ENCODE peak calls at places on chromosome 20, in eight cellular contexts. One of them, this sample, is unnamed.

GRCh38 chr20:20277772-20278382 is 90.0 kb upstream of the INSM1 start:
- DNase-seq in caudate nucleus: no peak
- DNase-seq in fibroblast of the conjunctiva: no peak
- DNase-seq in activated T-cell treated with anti-CD3 and anti-CD28 coated beads, Interleukin-2, amount 50 U/mL, for 72 hours: no peak
- DNase-seq in stimulated activated CD4-positive, alpha-beta T cell treated with anti-CD3 and anti-CD28 coated beads, TNF-alpha, amount 100 ng/mL, for 4 hours: no peak
- DNase-seq in stimulated activated CD8-positive, alpha-beta memory T cell treated with anti-CD3 and anti-CD28 coated beads, Interleukin-15, amount 100 ng/mL, for 1 hour: no peak
- DNase-seq in fibroblast of the aortic adventitia: no peak
- DNase-seq in T-helper 17 cell: no peak
- DNase-seq in this sample: no peak

GRCh38 chr20:60095456-60095855 is 137.2 kb downstream of the CDH26 start:
- DNase-seq in caudate nucleus: no peak
- DNase-seq in fibroblast of the conjunctiva: peak
- DNase-seq in activated T-cell treated with anti-CD3 and anti-CD28 coated beads, Interleukin-2, amount 50 U/mL, for 72 hours: no peak
- DNase-seq in stimulated activated CD4-positive, alpha-beta T cell treated with anti-CD3 and anti-CD28 coated beads, TNF-alpha, amount 100 ng/mL, for 4 hours: no peak
- DNase-seq in stimulated activated CD8-positive, alpha-beta memory T cell treated with anti-CD3 and anti-CD28 coated beads, Interleukin-15, amount 100 ng/mL, for 1 hour: no peak
- DNase-seq in fibroblast of the aortic adventitia: peak
- DNase-seq in T-helper 17 cell: no peak
- DNase-seq in this sample: peak

GRCh38 chr20:47860049-47860830 is 75.0 kb upstream of the SULF2 start:
- DNase-seq in caudate nucleus: no peak
- DNase-seq in fibroblast of the conjunctiva: no peak
- DNase-seq in activated T-cell treated with anti-CD3 and anti-CD28 coated beads, Interleukin-2, amount 50 U/mL, for 72 hours: no peak
- DNase-seq in stimulated activated CD4-positive, alpha-beta T cell treated with anti-CD3 and anti-CD28 coated beads, TNF-alpha, amount 100 ng/mL, for 4 hours: no peak
- DNase-seq in stimulated activated CD8-positive, alpha-beta memory T cell treated with anti-CD3 and anti-CD28 coated beads, Interleukin-15, amount 100 ng/mL, for 1 hour: no peak
- DNase-seq in fibroblast of the aortic adventitia: no peak
- DNase-seq in T-helper 17 cell: no peak
- DNase-seq in this sample: no peak

GRCh38 chr20:35345189-35345588 is 53.0 kb upstream of the FAM83C start:
- DNase-seq in caudate nucleus: no peak
- DNase-seq in fibroblast of the conjunctiva: no peak
- DNase-seq in activated T-cell treated with anti-CD3 and anti-CD28 coated beads, Interleukin-2, amount 50 U/mL, for 72 hours: no peak
- DNase-seq in stimulated activated CD4-positive, alpha-beta T cell treated with anti-CD3 and anti-CD28 coated beads, TNF-alpha, amount 100 ng/mL, for 4 hours: no peak
- DNase-seq in stimulated activated CD8-positive, alpha-beta memory T cell treated with anti-CD3 and anti-CD28 coated beads, Interleukin-15, amount 100 ng/mL, for 1 hour: no peak
- DNase-seq in fibroblast of the aortic adventitia: no peak
- DNase-seq in T-helper 17 cell: no peak
- DNase-seq in this sample: no peak

GRCh38 chr20:38278763-38279162 is 18.2 kb upstream of the KIAA1755 start:
- DNase-seq in caudate nucleus: no peak
- DNase-seq in fibroblast of the conjunctiva: no peak
- DNase-seq in activated T-cell treated with anti-CD3 and anti-CD28 coated beads, Interleukin-2, amount 50 U/mL, for 72 hours: no peak
- DNase-seq in stimulated activated CD4-positive, alpha-beta T cell treated with anti-CD3 and anti-CD28 coated beads, TNF-alpha, amount 100 ng/mL, for 4 hours: no peak
- DNase-seq in stimulated activated CD8-positive, alpha-beta memory T cell treated with anti-CD3 and anti-CD28 coated beads, Interleukin-15, amount 100 ng/mL, for 1 hour: no peak
- DNase-seq in fibroblast of the aortic adventitia: no peak
- DNase-seq in T-helper 17 cell: no peak
- DNase-seq in this sample: no peak

GRCh38 chr20:58822748-58823730 is 27.7 kb downstream of the GNAS-AS1 start:
- DNase-seq in caudate nucleus: no peak
- DNase-seq in fibroblast of the conjunctiva: no peak
- DNase-seq in activated T-cell treated with anti-CD3 and anti-CD28 coated beads, Interleukin-2, amount 50 U/mL, for 72 hours: no peak
- DNase-seq in stimulated activated CD4-positive, alpha-beta T cell treated with anti-CD3 and anti-CD28 coated beads, TNF-alpha, amount 100 ng/mL, for 4 hours: no peak
- DNase-seq in stimulated activated CD8-positive, alpha-beta memory T cell treated with anti-CD3 and anti-CD28 coated beads, Interleukin-15, amount 100 ng/mL, for 1 hour: no peak
- DNase-seq in fibroblast of the aortic adventitia: no peak
- DNase-seq in T-helper 17 cell: no peak
- DNase-seq in this sample: no peak

GRCh38 chr20:13857304-13857703 is 72.5 kb downstream of the NDUFAF5 start:
- DNase-seq in caudate nucleus: no peak
- DNase-seq in fibroblast of the conjunctiva: no peak
- DNase-seq in activated T-cell treated with anti-CD3 and anti-CD28 coated beads, Interleukin-2, amount 50 U/mL, for 72 hours: no peak
- DNase-seq in stimulated activated CD4-positive, alpha-beta T cell treated with anti-CD3 and anti-CD28 coated beads, TNF-alpha, amount 100 ng/mL, for 4 hours: no peak
- DNase-seq in stimulated activated CD8-positive, alpha-beta memory T cell treated with anti-CD3 and anti-CD28 coated beads, Interleukin-15, amount 100 ng/mL, for 1 hour: no peak
- DNase-seq in fibroblast of the aortic adventitia: no peak
- DNase-seq in T-helper 17 cell: no peak
- DNase-seq in this sample: no peak

GRCh38 chr20:60986757-60987156 is 265.3 kb upstream of the CDH4 start:
- DNase-seq in caudate nucleus: no peak
- DNase-seq in fibroblast of the conjunctiva: no peak
- DNase-seq in activated T-cell treated with anti-CD3 and anti-CD28 coated beads, Interleukin-2, amount 50 U/mL, for 72 hours: no peak
- DNase-seq in stimulated activated CD4-positive, alpha-beta T cell treated with anti-CD3 and anti-CD28 coated beads, TNF-alpha, amount 100 ng/mL, for 4 hours: no peak
- DNase-seq in stimulated activated CD8-positive, alpha-beta memory T cell treated with anti-CD3 and anti-CD28 coated beads, Interleukin-15, amount 100 ng/mL, for 1 hour: no peak
- DNase-seq in fibroblast of the aortic adventitia: no peak
- DNase-seq in T-helper 17 cell: no peak
- DNase-seq in this sample: no peak

GRCh38 chr20:1467355-1468116 is 887 bp upstream of the NSFL1C start:
- DNase-seq in caudate nucleus: no peak
- DNase-seq in fibroblast of the conjunctiva: no peak
- DNase-seq in activated T-cell treated with anti-CD3 and anti-CD28 coated beads, Interleukin-2, amount 50 U/mL, for 72 hours: no peak
- DNase-seq in stimulated activated CD4-positive, alpha-beta T cell treated with anti-CD3 and anti-CD28 coated beads, TNF-alpha, amount 100 ng/mL, for 4 hours: no peak
- DNase-seq in stimulated activated CD8-positive, alpha-beta memory T cell treated with anti-CD3 and anti-CD28 coated beads, Interleukin-15, amount 100 ng/mL, for 1 hour: no peak
- DNase-seq in fibroblast of the aortic adventitia: no peak
- DNase-seq in T-helper 17 cell: no peak
- DNase-seq in this sample: no peak

GRCh38 chr20:6665161-6665560 is 102.3 kb upstream of the BMP2 start:
- DNase-seq in caudate nucleus: no peak
- DNase-seq in fibroblast of the conjunctiva: no peak
- DNase-seq in activated T-cell treated with anti-CD3 and anti-CD28 coated beads, Interleukin-2, amount 50 U/mL, for 72 hours: no peak
- DNase-seq in stimulated activated CD4-positive, alpha-beta T cell treated with anti-CD3 and anti-CD28 coated beads, TNF-alpha, amount 100 ng/mL, for 4 hours: no peak
- DNase-seq in stimulated activated CD8-positive, alpha-beta memory T cell treated with anti-CD3 and anti-CD28 coated beads, Interleukin-15, amount 100 ng/mL, for 1 hour: no peak
- DNase-seq in fibroblast of the aortic adventitia: no peak
- DNase-seq in T-helper 17 cell: no peak
- DNase-seq in this sample: no peak

GRCh38 chr20:5197847-5198650 is 71.2 kb downstream of the CDS2 start:
- DNase-seq in caudate nucleus: no peak
- DNase-seq in fibroblast of the conjunctiva: no peak
- DNase-seq in activated T-cell treated with anti-CD3 and anti-CD28 coated beads, Interleukin-2, amount 50 U/mL, for 72 hours: no peak
- DNase-seq in stimulated activated CD4-positive, alpha-beta T cell treated with anti-CD3 and anti-CD28 coated beads, TNF-alpha, amount 100 ng/mL, for 4 hours: no peak
- DNase-seq in stimulated activated CD8-positive, alpha-beta memory T cell treated with anti-CD3 and anti-CD28 coated beads, Interleukin-15, amount 100 ng/mL, for 1 hour: no peak
- DNase-seq in fibroblast of the aortic adventitia: no peak
- DNase-seq in T-helper 17 cell: no peak
- DNase-seq in this sample: no peak

GRCh38 chr20:3670945-3671344 is 7.7 kb upstream of the GFRA4 start:
- DNase-seq in caudate nucleus: no peak
- DNase-seq in fibroblast of the conjunctiva: no peak
- DNase-seq in activated T-cell treated with anti-CD3 and anti-CD28 coated beads, Interleukin-2, amount 50 U/mL, for 72 hours: no peak
- DNase-seq in stimulated activated CD4-positive, alpha-beta T cell treated with anti-CD3 and anti-CD28 coated beads, TNF-alpha, amount 100 ng/mL, for 4 hours: no peak
- DNase-seq in stimulated activated CD8-positive, alpha-beta memory T cell treated with anti-CD3 and anti-CD28 coated beads, Interleukin-15, amount 100 ng/mL, for 1 hour: no peak
- DNase-seq in fibroblast of the aortic adventitia: no peak
- DNase-seq in T-helper 17 cell: no peak
- DNase-seq in this sample: no peak

GRCh38 chr20:37305079-37305478 is 15.6 kb downstream of the MANBAL start:
- DNase-seq in caudate nucleus: no peak
- DNase-seq in fibroblast of the conjunctiva: no peak
- DNase-seq in activated T-cell treated with anti-CD3 and anti-CD28 coated beads, Interleukin-2, amount 50 U/mL, for 72 hours: no peak
- DNase-seq in stimulated activated CD4-positive, alpha-beta T cell treated with anti-CD3 and anti-CD28 coated beads, TNF-alpha, amount 100 ng/mL, for 4 hours: no peak
- DNase-seq in stimulated activated CD8-positive, alpha-beta memory T cell treated with anti-CD3 and anti-CD28 coated beads, Interleukin-15, amount 100 ng/mL, for 1 hour: no peak
- DNase-seq in fibroblast of the aortic adventitia: no peak
- DNase-seq in T-helper 17 cell: no peak
- DNase-seq in this sample: no peak

GRCh38 chr20:1423625-1424106 is 30.8 kb upstream of the FKBP1A start:
- DNase-seq in caudate nucleus: no peak
- DNase-seq in fibroblast of the conjunctiva: peak
- DNase-seq in activated T-cell treated with anti-CD3 and anti-CD28 coated beads, Interleukin-2, amount 50 U/mL, for 72 hours: peak
- DNase-seq in stimulated activated CD4-positive, alpha-beta T cell treated with anti-CD3 and anti-CD28 coated beads, TNF-alpha, amount 100 ng/mL, for 4 hours: no peak
- DNase-seq in stimulated activated CD8-positive, alpha-beta memory T cell treated with anti-CD3 and anti-CD28 coated beads, Interleukin-15, amount 100 ng/mL, for 1 hour: no peak
- DNase-seq in fibroblast of the aortic adventitia: peak
- DNase-seq in T-helper 17 cell: no peak
- DNase-seq in this sample: no peak

GRCh38 chr20:38127920-38128528 is 37.0 kb downstream of the TGM2 start:
- DNase-seq in caudate nucleus: no peak
- DNase-seq in fibroblast of the conjunctiva: no peak
- DNase-seq in activated T-cell treated with anti-CD3 and anti-CD28 coated beads, Interleukin-2, amount 50 U/mL, for 72 hours: no peak
- DNase-seq in stimulated activated CD4-positive, alpha-beta T cell treated with anti-CD3 and anti-CD28 coated beads, TNF-alpha, amount 100 ng/mL, for 4 hours: no peak
- DNase-seq in stimulated activated CD8-positive, alpha-beta memory T cell treated with anti-CD3 and anti-CD28 coated beads, Interleukin-15, amount 100 ng/mL, for 1 hour: no peak
- DNase-seq in fibroblast of the aortic adventitia: no peak
- DNase-seq in T-helper 17 cell: no peak
- DNase-seq in this sample: no peak

GRCh38 chr20:62804021-62804631 is 509 bp upstream of the OGFR start:
- DNase-seq in caudate nucleus: no peak
- DNase-seq in fibroblast of the conjunctiva: no peak
- DNase-seq in activated T-cell treated with anti-CD3 and anti-CD28 coated beads, Interleukin-2, amount 50 U/mL, for 72 hours: no peak
- DNase-seq in stimulated activated CD4-positive, alpha-beta T cell treated with anti-CD3 and anti-CD28 coated beads, TNF-alpha, amount 100 ng/mL, for 4 hours: no peak
- DNase-seq in stimulated activated CD8-positive, alpha-beta memory T cell treated with anti-CD3 and anti-CD28 coated beads, Interleukin-15, amount 100 ng/mL, for 1 hour: no peak
- DNase-seq in fibroblast of the aortic adventitia: no peak
- DNase-seq in T-helper 17 cell: no peak
- DNase-seq in this sample: no peak

GRCh38 chr20:17992224-17992637 is 23.4 kb downstream of the MGME1 start:
- DNase-seq in caudate nucleus: no peak
- DNase-seq in fibroblast of the conjunctiva: no peak
- DNase-seq in activated T-cell treated with anti-CD3 and anti-CD28 coated beads, Interleukin-2, amount 50 U/mL, for 72 hours: peak
- DNase-seq in stimulated activated CD4-positive, alpha-beta T cell treated with anti-CD3 and anti-CD28 coated beads, TNF-alpha, amount 100 ng/mL, for 4 hours: no peak
- DNase-seq in stimulated activated CD8-positive, alpha-beta memory T cell treated with anti-CD3 and anti-CD28 coated beads, Interleukin-15, amount 100 ng/mL, for 1 hour: no peak
- DNase-seq in fibroblast of the aortic adventitia: no peak
- DNase-seq in T-helper 17 cell: no peak
- DNase-seq in this sample: no peak

GRCh38 chr20:63741354-63741675 is 1.7 kb downstream of the SLC2A4RG start:
- DNase-seq in caudate nucleus: no peak
- DNase-seq in fibroblast of the conjunctiva: no peak
- DNase-seq in activated T-cell treated with anti-CD3 and anti-CD28 coated beads, Interleukin-2, amount 50 U/mL, for 72 hours: no peak
- DNase-seq in stimulated activated CD4-positive, alpha-beta T cell treated with anti-CD3 and anti-CD28 coated beads, TNF-alpha, amount 100 ng/mL, for 4 hours: no peak
- DNase-seq in stimulated activated CD8-positive, alpha-beta memory T cell treated with anti-CD3 and anti-CD28 coated beads, Interleukin-15, amount 100 ng/mL, for 1 hour: no peak
- DNase-seq in fibroblast of the aortic adventitia: no peak
- DNase-seq in T-helper 17 cell: no peak
- DNase-seq in this sample: no peak

GRCh38 chr20:59770270-59770669 is 163.2 kb downstream of the SYCP2 start:
- DNase-seq in caudate nucleus: no peak
- DNase-seq in fibroblast of the conjunctiva: no peak
- DNase-seq in activated T-cell treated with anti-CD3 and anti-CD28 coated beads, Interleukin-2, amount 50 U/mL, for 72 hours: no peak
- DNase-seq in stimulated activated CD4-positive, alpha-beta T cell treated with anti-CD3 and anti-CD28 coated beads, TNF-alpha, amount 100 ng/mL, for 4 hours: no peak
- DNase-seq in stimulated activated CD8-positive, alpha-beta memory T cell treated with anti-CD3 and anti-CD28 coated beads, Interleukin-15, amount 100 ng/mL, for 1 hour: no peak
- DNase-seq in fibroblast of the aortic adventitia: no peak
- DNase-seq in T-helper 17 cell: no peak
- DNase-seq in this sample: no peak

GRCh38 chr20:34190679-34191090 is 50.5 kb upstream of the ASIP start:
- DNase-seq in caudate nucleus: peak
- DNase-seq in fibroblast of the conjunctiva: peak
- DNase-seq in activated T-cell treated with anti-CD3 and anti-CD28 coated beads, Interleukin-2, amount 50 U/mL, for 72 hours: peak
- DNase-seq in stimulated activated CD4-positive, alpha-beta T cell treated with anti-CD3 and anti-CD28 coated beads, TNF-alpha, amount 100 ng/mL, for 4 hours: no peak
- DNase-seq in stimulated activated CD8-positive, alpha-beta memory T cell treated with anti-CD3 and anti-CD28 coated beads, Interleukin-15, amount 100 ng/mL, for 1 hour: no peak
- DNase-seq in fibroblast of the aortic adventitia: peak
- DNase-seq in T-helper 17 cell: no peak
- DNase-seq in this sample: peak

GRCh38 chr20:11012975-11013374 is 339.2 kb upstream of the JAG1 start:
- DNase-seq in caudate nucleus: no peak
- DNase-seq in fibroblast of the conjunctiva: peak
- DNase-seq in activated T-cell treated with anti-CD3 and anti-CD28 coated beads, Interleukin-2, amount 50 U/mL, for 72 hours: no peak
- DNase-seq in stimulated activated CD4-positive, alpha-beta T cell treated with anti-CD3 and anti-CD28 coated beads, TNF-alpha, amount 100 ng/mL, for 4 hours: no peak
- DNase-seq in stimulated activated CD8-positive, alpha-beta memory T cell treated with anti-CD3 and anti-CD28 coated beads, Interleukin-15, amount 100 ng/mL, for 1 hour: no peak
- DNase-seq in fibroblast of the aortic adventitia: peak
- DNase-seq in T-helper 17 cell: no peak
- DNase-seq in this sample: no peak

GRCh38 chr20:8930691-8931090 is 138.2 kb upstream of the PLCB4 start:
- DNase-seq in caudate nucleus: no peak
- DNase-seq in fibroblast of the conjunctiva: peak
- DNase-seq in activated T-cell treated with anti-CD3 and anti-CD28 coated beads, Interleukin-2, amount 50 U/mL, for 72 hours: no peak
- DNase-seq in stimulated activated CD4-positive, alpha-beta T cell treated with anti-CD3 and anti-CD28 coated beads, TNF-alpha, amount 100 ng/mL, for 4 hours: no peak
- DNase-seq in stimulated activated CD8-positive, alpha-beta memory T cell treated with anti-CD3 and anti-CD28 coated beads, Interleukin-15, amount 100 ng/mL, for 1 hour: no peak
- DNase-seq in fibroblast of the aortic adventitia: no peak
- DNase-seq in T-helper 17 cell: no peak
- DNase-seq in this sample: no peak

GRCh38 chr20:14723614-14724013 is 386.2 kb upstream of the FLRT3 start:
- DNase-seq in caudate nucleus: no peak
- DNase-seq in fibroblast of the conjunctiva: no peak
- DNase-seq in activated T-cell treated with anti-CD3 and anti-CD28 coated beads, Interleukin-2, amount 50 U/mL, for 72 hours: no peak
- DNase-seq in stimulated activated CD4-positive, alpha-beta T cell treated with anti-CD3 and anti-CD28 coated beads, TNF-alpha, amount 100 ng/mL, for 4 hours: no peak
- DNase-seq in stimulated activated CD8-positive, alpha-beta memory T cell treated with anti-CD3 and anti-CD28 coated beads, Interleukin-15, amount 100 ng/mL, for 1 hour: no peak
- DNase-seq in fibroblast of the aortic adventitia: no peak
- DNase-seq in T-helper 17 cell: no peak
- DNase-seq in this sample: no peak

GRCh38 chr20:57399587-57400261 is 8.5 kb downstream of the RBM38 start:
- DNase-seq in caudate nucleus: no peak
- DNase-seq in fibroblast of the conjunctiva: no peak
- DNase-seq in activated T-cell treated with anti-CD3 and anti-CD28 coated beads, Interleukin-2, amount 50 U/mL, for 72 hours: peak
- DNase-seq in stimulated activated CD4-positive, alpha-beta T cell treated with anti-CD3 and anti-CD28 coated beads, TNF-alpha, amount 100 ng/mL, for 4 hours: no peak
- DNase-seq in stimulated activated CD8-positive, alpha-beta memory T cell treated with anti-CD3 and anti-CD28 coated beads, Interleukin-15, amount 100 ng/mL, for 1 hour: no peak
- DNase-seq in fibroblast of the aortic adventitia: no peak
- DNase-seq in T-helper 17 cell: peak
- DNase-seq in this sample: no peak

GRCh38 chr20:53708129-53708968 is 114.7 kb upstream of the ZNF217 start:
- DNase-seq in caudate nucleus: no peak
- DNase-seq in fibroblast of the conjunctiva: no peak
- DNase-seq in activated T-cell treated with anti-CD3 and anti-CD28 coated beads, Interleukin-2, amount 50 U/mL, for 72 hours: peak
- DNase-seq in stimulated activated CD4-positive, alpha-beta T cell treated with anti-CD3 and anti-CD28 coated beads, TNF-alpha, amount 100 ng/mL, for 4 hours: no peak
- DNase-seq in stimulated activated CD8-positive, alpha-beta memory T cell treated with anti-CD3 and anti-CD28 coated beads, Interleukin-15, amount 100 ng/mL, for 1 hour: no peak
- DNase-seq in fibroblast of the aortic adventitia: peak
- DNase-seq in T-helper 17 cell: no peak
- DNase-seq in this sample: peak

GRCh38 chr20:11989018-11989771 is 71.5 kb downstream of the BTBD3 start:
- DNase-seq in caudate nucleus: no peak
- DNase-seq in fibroblast of the conjunctiva: no peak
- DNase-seq in activated T-cell treated with anti-CD3 and anti-CD28 coated beads, Interleukin-2, amount 50 U/mL, for 72 hours: no peak
- DNase-seq in stimulated activated CD4-positive, alpha-beta T cell treated with anti-CD3 and anti-CD28 coated beads, TNF-alpha, amount 100 ng/mL, for 4 hours: no peak
- DNase-seq in stimulated activated CD8-positive, alpha-beta memory T cell treated with anti-CD3 and anti-CD28 coated beads, Interleukin-15, amount 100 ng/mL, for 1 hour: no peak
- DNase-seq in fibroblast of the aortic adventitia: no peak
- DNase-seq in T-helper 17 cell: no peak
- DNase-seq in this sample: no peak